ENCODE peak calls at places on chromosomes 7 and 10, in five cellular contexts. Y is NCI-H774, F is dermis blood vessel endothelial cell, W is EH, I is foreskin keratinocyte. M is an unnamed sample.

GRCh38 chr10:79331709-79332108 is 15.6 kb upstream of the PPIF start:
- DNase-seq in Y (no peak), F (peak), W (peak), I (peak), M (no peak)

GRCh38 chr10:82378146-82378545 is 503.2 kb downstream of the NRG3 start:
- DNase-seq in Y (no peak), F (no peak), W (no peak), I (no peak), M (no peak)

GRCh38 chr7:149422065-149422913 is 38.6 kb downstream of the ZNF777 start:
- DNase-seq in Y (peak), F (peak), W (peak), I (peak), M (peak)

GRCh38 chr10:86400705-86401587 is 34.4 kb upstream of the GRID1 start:
- DNase-seq in Y (no peak), F (peak), W (peak), I (no peak), M (no peak)

GRCh38 chr7:47965456-47965855 is 14.0 kb downstream of the HUS1 start:
- DNase-seq in Y (no peak), F (no peak), W (no peak), I (no peak), M (no peak)

GRCh38 chr7:52365349-52365748 is 670.1 kb upstream of the POM121L12 start:
- DNase-seq in Y (no peak), F (no peak), W (no peak), I (no peak), M (no peak)

GRCh38 chr7:157097569-157097968 is 41.2 kb upstream of the UBE3C start:
- DNase-seq in Y (peak), F (no peak), W (no peak), I (no peak), M (peak)

GRCh38 chr10:118035358-118036031 is 11.2 kb downstream of the RAB11FIP2 start:
- DNase-seq in Y (no peak), F (no peak), W (no peak), I (no peak), M (no peak)

GRCh38 chr7:30348083-30348560 is 63.7 kb downstream of the ZNRF2 start:
- DNase-seq in Y (no peak), F (peak), W (peak), I (peak), M (no peak)

GRCh38 chr7:76303829-76304505 is 1.5 kb downstream of the HSPB1 start:
- DNase-seq in Y (peak), F (peak), W (peak), I (no peak), M (no peak)

GRCh38 chr10:483266-483665 is 206.2 kb downstream of the DIP2C start:
- DNase-seq in Y (no peak), F (no peak), W (no peak), I (no peak), M (no peak)

GRCh38 chr10:84262190-84262956 is 17.5 kb downstream of the RGR start:
- DNase-seq in Y (no peak), F (no peak), W (no peak), I (no peak), M (no peak)

GRCh38 chr7:2810682-2811471 is 33.2 kb downstream of the GNA12 start:
- DNase-seq in Y (no peak), F (peak), W (no peak), I (no peak), M (no peak)

GRCh38 chr7:139124084-139124914 is 14.8 kb upstream of the ZC3HAV1 start:
- DNase-seq in Y (no peak), F (no peak), W (no peak), I (no peak), M (no peak)

GRCh38 chr10:17637869-17638268 is 6.1 kb upstream of the STAM start:
- DNase-seq in Y (no peak), F (no peak), W (no peak), I (no peak), M (no peak)

GRCh38 chr7:153381275-153382119 is 621.9 kb downstream of the ACTR3B start:
- DNase-seq in Y (peak), F (no peak), W (no peak), I (no peak), M (no peak)

GRCh38 chr7:91082038-91082437 is 182.2 kb upstream of the FZD1 start:
- DNase-seq in Y (no peak), F (no peak), W (peak), I (no peak), M (no peak)